ENCODE peak calls at places on chromosomes 16 and 17, in seven cellular contexts. M is endodermal cell; I is activated gamma-delta T cell treated with anti-CD3 and anti-CD28 coated beads, Interleukin-2, amount 50 U/mL, for 16 hours; T is NCI-H2081; W is EL; Q is glomerular endothelial cell; Z is naive B cell. J is an unnamed sample.

GRCh38 chr16:1288813-1289479 is 20.5 kb upstream of the UBE2I start:
- DNase-seq in M (peak), I (no peak), T (peak), W (no peak), Q (no peak), Z (no peak), J (no peak)

GRCh38 chr17:36608794-36609497 is 7.6 kb downstream of the MRM1 start:
- DNase-seq in M (peak), I (no peak), T (peak), W (peak), Q (no peak), Z (no peak), J (peak)

GRCh38 chr17:79114455-79115301 is 40.1 kb downstream of the ENGASE start:
- DNase-seq in M (peak), I (no peak), T (peak), W (no peak), Q (no peak), Z (no peak), J (no peak)

GRCh38 chr17:17702370-17702769 is 21.1 kb downstream of the RAI1 start:
- DNase-seq in M (no peak), I (no peak), T (no peak), W (no peak), Q (no peak), Z (no peak), J (no peak)

GRCh38 chr17:29243792-29244191 is 2.9 kb upstream of the CRYBA1 start:
- DNase-seq in M (peak), I (no peak), T (no peak), W (peak), Q (no peak), Z (no peak), J (peak)

GRCh38 chr17:43691317-43691693 is 29.6 kb upstream of the MEOX1 start:
- DNase-seq in M (no peak), I (no peak), T (no peak), W (no peak), Q (no peak), Z (no peak), J (no peak)

GRCh38 chr16:49600976-49601375 is 227.4 kb downstream of the C16orf78 start:
- DNase-seq in M (peak), I (no peak), T (no peak), W (no peak), Q (no peak), Z (no peak), J (no peak)

GRCh38 chr17:2011421-2012371 is 13.4 kb downstream of the RTN4RL1 start:
- DNase-seq in M (peak), I (no peak), T (no peak), W (peak), Q (no peak), Z (no peak), J (no peak)

GRCh38 chr17:57995076-57995956 is 7.3 kb upstream of the VEZF1 start:
- DNase-seq in M (peak), I (peak), T (peak), W (peak), Q (no peak), Z (peak), J (peak)

J was measured in NCI-H1930.